ENCODE peak calls at places on chromosome 2, in seven cellular contexts. I is mesendoderm, K is neuronal stem cell, N is IMR-90, D is H9, C is H1, S is trophoblast cell. J is an unnamed sample. For H3K27me3, the result is how much of the 10 kb centered on the place peaks cover.

GRCh38 chr2:76567478-76567877 is 856.8 kb upstream of the GCFC2 start:
- DNase-seq in I (no peak), S (no peak), D (peak), K (no peak), N (no peak), C (no peak), J (no peak)

GRCh38 chr2:138601438-138602165 is 100.0 kb downstream of the SPOPL start:
- DNase-seq in K (no peak), C (no peak), D (no peak), N (peak), I (no peak), S (peak), J (no peak)

GRCh38 chr2:56871641-56872040 is 687.9 kb downstream of the CCDC85A start:
- DNase-seq in D (no peak), I (no peak), N (no peak), C (no peak), K (no peak), S (no peak), J (peak)

GRCh38 chr2:209468796-209469325 is 45.0 kb downstream of the MAP2 start:
- DNase-seq in S (no peak), I (no peak), K (no peak), C (no peak), N (no peak), D (no peak), J (no peak)

GRCh38 chr2:96233880-96234316 is 25.3 kb upstream of the STARD7 start:
- DNase-seq in K (no peak), N (no peak), I (no peak), D (no peak), S (no peak), C (no peak), J (no peak)

GRCh38 chr2:133892352-133892913 is 324.2 kb upstream of the NCKAP5 start:
- DNase-seq in K (no peak), D (no peak), C (no peak), I (no peak), N (no peak), S (no peak), J (no peak)

GRCh38 chr2:104766683-104767082 is 87.2 kb upstream of the POU3F3 start:
- DNase-seq in D (peak), S (peak), K (no peak), N (no peak), I (peak), C (no peak), J (no peak)

GRCh38 chr2:226031078-226031937 is 631.8 kb downstream of the NYAP2 start:
- DNase-seq in C (peak), D (peak), S (peak), I (peak), N (peak), K (peak), J (peak)

GRCh38 chr2:73253901-73254300 is 19.8 kb downstream of the CCT7 start:
- DNase-seq in K (no peak), C (no peak), I (no peak), S (no peak), D (no peak), N (no peak), J (no peak)

GRCh38 chr2:230614913-230615332 is 97.7 kb upstream of the CAB39 start:
- DNase-seq in S (no peak), D (no peak), N (no peak), C (peak), K (no peak), I (no peak), J (no peak)

GRCh38 chr2:114919985-114920384 is 477.5 kb downstream of the DPP10 start:
- DNase-seq in N (no peak), K (no peak), I (no peak), D (no peak), S (no peak), C (no peak), J (no peak)

DNA sequence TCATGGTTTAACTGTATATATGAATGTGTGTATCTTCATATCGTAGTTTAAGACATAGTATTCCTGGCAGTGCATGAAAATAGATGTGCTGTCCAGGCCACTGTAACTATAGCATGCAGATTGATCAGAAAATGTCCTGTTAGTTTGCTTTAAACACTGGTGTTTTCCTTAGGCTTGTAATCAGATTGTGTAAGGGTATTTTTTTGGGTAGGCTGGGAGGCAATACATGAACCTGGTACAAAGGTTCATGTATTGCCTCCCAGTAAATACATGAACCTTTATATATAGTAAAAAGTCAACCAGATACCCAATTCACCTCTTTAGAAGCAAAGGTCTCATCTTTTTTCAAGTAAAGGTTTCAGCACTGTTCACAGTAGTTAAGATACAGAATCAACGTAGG is 1.6 kb downstream of the COQ10B start:
- DNase-seq in C (no peak), I (no peak), S (no peak), N (no peak), D (no peak), K (no peak), J (peak)
- H3K27ac ChIP-seq in C (no peak), I (no peak), S (no peak), N (no peak), D (no peak), K (no peak), J (no peak)

GRCh38 chr2:30454571-30454970 is 7.5 kb downstream of the LCLAT1 start:
- DNase-seq in K (no peak), I (no peak), N (peak), D (no peak), S (peak), C (no peak), J (peak)
- H3K27me3 ChIP-seq in K (under half), I (under half), N (under half), D (under half), S (under half), C (under half), J (under half)

GRCh38 chr2:35355056-35355455 is 1000.5 kb upstream of the CRIM1 start:
- DNase-seq in N (no peak), C (no peak), S (no peak), K (no peak), D (no peak), I (no peak), J (no peak)

GRCh38 chr2:35356332-35356731 is 999.2 kb upstream of the CRIM1 start:
- DNase-seq in S (no peak), K (no peak), C (no peak), D (no peak), I (no peak), N (no peak), J (no peak)
- H3K4ac ChIP-seq in S (no peak), K (peak), C (no peak), D (no peak), I (no peak), N (no peak), J (no peak)

GRCh38 chr2:182372661-182373060 is 54.2 kb downstream of the PDE1A start:
- DNase-seq in I (peak), S (peak), N (peak), K (no peak), C (no peak), D (no peak), J (peak)
- H3K27ac ChIP-seq in I (no peak), S (peak), N (peak), K (no peak), C (no peak), D (no peak), J (peak)